ENCODE peak calls at places on chromosomes 7 and 10, in five cellular contexts. D is GM23248, U is HFF-Myc, J is AG08395, V is NCI-H69. S is an unnamed sample.

GRCh38 chr7:107044347-107045194 is at the start of gene PRKAR2B:
- DNase-seq in V (peak), D (peak), U (no peak), J (peak), S (peak)

GRCh38 chr7:113698556-113699220 is 220.1 kb downstream of the PPP1R3A start:
- DNase-seq in D (peak), U (no peak), J (peak), V (peak), S (peak)

GRCh38 chr7:106425017-106425719 is 140.4 kb upstream of the NAMPT start:
- DNase-seq in V (peak), J (peak), D (peak), U (peak), S (peak)

GRCh38 chr10:1048349-1048731 is 579 bp downstream of the IDI1 start:
- DNase-seq in D (no peak), V (peak), U (no peak), J (no peak), S (no peak)

GRCh38 chr10:102335184-102335583 is 60.3 kb upstream of the NFKB2 start:
- DNase-seq in D (peak), U (no peak), J (no peak), V (no peak), S (peak)

GRCh38 chr10:33117816-33118215 is 159.8 kb upstream of the ITGB1 start:
- DNase-seq in J (no peak), U (no peak), D (no peak), V (no peak), S (no peak)

GRCh38 chr10:34526758-34527730 is 288.1 kb downstream of the PARD3 start:
- DNase-seq in V (peak), D (peak), J (peak), U (peak), S (peak)

GRCh38 chr10:33927347-33927746 is 592.9 kb upstream of the NRP1 start:
- DNase-seq in J (no peak), U (no peak), D (no peak), V (no peak), S (no peak)

GRCh38 chr10:34280599-34281374 is 534.3 kb downstream of the PARD3 start:
- DNase-seq in V (no peak), D (peak), J (peak), U (peak), S (peak)

GRCh38 chr10:131207584-131208532 is 103.7 kb downstream of the TCERG1L start:
- DNase-seq in U (no peak), D (no peak), J (no peak), V (no peak), S (no peak)

GRCh38 chr7:2644514-2645273 is 12.9 kb downstream of the TTYH3 start:
- DNase-seq in V (no peak), D (no peak), J (no peak), U (no peak), S (no peak)

GRCh38 chr7:143387156-143387975 is 6.2 kb downstream of the ZYX start:
- DNase-seq in V (no peak), D (peak), U (no peak), J (no peak), S (no peak)

GRCh38 chr10:92699518-92700272 is 9.9 kb downstream of the HHEX start:
- DNase-seq in U (no peak), J (peak), V (peak), D (peak), S (peak)

GRCh38 chr7:44132039-44132438 is 8.7 kb upstream of the POLD2 start:
- DNase-seq in V (no peak), J (no peak), U (no peak), D (peak), S (no peak)

GRCh38 chr7:66379761-66380160 is 174.6 kb downstream of the TPST1 start:
- DNase-seq in D (peak), V (no peak), J (no peak), U (no peak), S (peak)

GRCh38 chr7:155216475-155217272 is 81.0 kb upstream of the INSIG1 start:
- DNase-seq in U (no peak), J (no peak), V (no peak), D (peak), S (peak)

GRCh38 chr7:453597-454306 is 65.9 kb downstream of the PDGFA start:
- DNase-seq in D (no peak), U (no peak), J (no peak), V (no peak), S (no peak)

GRCh38 chr7:75953918-75954317 is 39.0 kb downstream of the POR start:
- DNase-seq in D (no peak), J (no peak), U (no peak), V (no peak), S (no peak)

GRCh38 chr7:95491634-95492314 is 6.0 kb downstream of the ASB4 start:
- DNase-seq in D (no peak), V (peak), J (no peak), U (no peak), S (no peak)